ENCODE peak calls at places on chromosomes 13 and 19, in eight cellular contexts. F is spleen, S is breast epithelium, B is IMR-90, A is transverse colon, E is prostate gland, Q is suprapubic skin, Y is right lobe of liver. P is an unnamed sample.

GRCh38 chr19:47152632-47153031 is 22.0 kb downstream of the SAE1 start:
- DNase-seq in F (no peak), S (no peak), B (peak; percentile 47), A (no peak), E (peak; percentile 83), Q (no peak), Y (no peak), P (no peak)

GRCh38 chr19:5594521-5594950 is 26.8 kb upstream of the TINCR start:
- DNase-seq in F (peak; percentile 38), S (no peak), B (no peak), A (peak; percentile 29), E (no peak), Q (no peak), Y (no peak), P (no peak)

GRCh38 chr13:27924529-27925141 is 4.8 kb downstream of the PDX1 start:
- DNase-seq in F (no peak), S (no peak), B (no peak), A (no peak), E (no peak), Q (no peak), Y (no peak), P (no peak)

GRCh38 chr13:112532837-112533745 is 54.9 kb downstream of the TUBGCP3 start:
- DNase-seq in F (no peak), S (no peak), B (no peak), A (no peak), E (no peak), Q (no peak), Y (no peak), P (no peak)

GRCh38 chr19:16540948-16541347 is 1.3 kb downstream of the CHERP start:
- DNase-seq in F (no peak), S (no peak), B (no peak), A (no peak), E (no peak), Q (no peak), Y (no peak), P (no peak)

GRCh38 chr19:56015756-56016155 is 29.2 kb downstream of the NLRP5 start:
- DNase-seq in F (no peak), S (no peak), B (no peak), A (no peak), E (no peak), Q (no peak), Y (no peak), P (no peak)

GRCh38 chr13:40559915-40560314 is 106.5 kb downstream of the FOXO1 start:
- DNase-seq in F (no peak), S (no peak), B (no peak), A (no peak), E (no peak), Q (no peak), Y (no peak), P (no peak)

GRCh38 chr13:67632590-67632989 is 402.5 kb upstream of the PCDH9 start:
- DNase-seq in F (no peak), S (no peak), B (peak; percentile 16), A (no peak), E (no peak), Q (no peak), Y (no peak), P (no peak)

GRCh38 chr13:101449971-101450748 is 2.3 kb upstream of the ITGBL1 start:
- DNase-seq in F (no peak), S (no peak), B (peak; percentile 93), A (no peak), E (no peak), Q (no peak), Y (no peak), P (no peak)

GRCh38 chr19:6632002-6632621 is 37.8 kb downstream of the TNFSF14 start:
- DNase-seq in F (no peak), S (no peak), B (peak; percentile 64), A (peak; percentile 77), E (peak; percentile 76), Q (peak; percentile 65), Y (no peak), P (peak; percentile 39)

DNA sequence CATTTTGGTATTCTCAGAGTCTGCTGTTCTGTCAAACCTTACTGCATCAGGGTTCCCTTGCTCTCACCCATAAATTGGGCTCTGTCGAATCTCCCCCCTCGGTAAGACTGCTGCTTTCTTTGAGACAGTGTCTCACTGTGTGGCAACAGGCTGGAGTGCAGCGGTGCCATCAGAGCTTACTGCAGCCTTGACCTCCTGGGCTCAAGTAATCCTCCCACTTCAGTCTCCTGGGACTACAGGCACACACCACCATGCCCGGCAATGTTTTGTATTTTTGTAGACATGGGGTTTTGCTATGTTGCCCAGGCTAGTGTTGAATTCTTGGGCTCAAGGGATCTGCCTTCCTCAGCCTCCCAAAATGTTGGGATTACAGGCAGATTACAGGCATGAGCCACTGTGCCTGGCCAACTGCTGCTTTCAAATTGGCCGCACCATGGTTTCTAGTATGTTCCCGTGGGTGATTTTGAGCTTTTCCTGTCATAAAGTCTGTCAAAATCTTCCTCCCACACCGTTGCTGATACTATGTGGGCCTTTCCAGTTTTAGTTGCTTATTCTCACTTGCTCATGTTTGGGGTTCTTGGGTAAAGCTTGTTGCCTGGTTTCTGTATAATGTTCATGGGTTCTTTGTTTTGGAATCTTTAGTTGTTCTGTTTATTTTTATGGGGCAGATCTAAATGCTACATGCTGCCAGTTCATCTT is 10.6 kb downstream of the RFC3 start:
- DNase-seq in F (no peak), S (no peak), B (no peak), A (no peak), E (no peak), Q (no peak), Y (no peak), P (no peak)
- TF ChIP-seq POLR2A in F (no peak), S (no peak), B (no peak), A (no peak), E (no peak), Q (no peak), Y (no peak), P (no peak)

DNA sequence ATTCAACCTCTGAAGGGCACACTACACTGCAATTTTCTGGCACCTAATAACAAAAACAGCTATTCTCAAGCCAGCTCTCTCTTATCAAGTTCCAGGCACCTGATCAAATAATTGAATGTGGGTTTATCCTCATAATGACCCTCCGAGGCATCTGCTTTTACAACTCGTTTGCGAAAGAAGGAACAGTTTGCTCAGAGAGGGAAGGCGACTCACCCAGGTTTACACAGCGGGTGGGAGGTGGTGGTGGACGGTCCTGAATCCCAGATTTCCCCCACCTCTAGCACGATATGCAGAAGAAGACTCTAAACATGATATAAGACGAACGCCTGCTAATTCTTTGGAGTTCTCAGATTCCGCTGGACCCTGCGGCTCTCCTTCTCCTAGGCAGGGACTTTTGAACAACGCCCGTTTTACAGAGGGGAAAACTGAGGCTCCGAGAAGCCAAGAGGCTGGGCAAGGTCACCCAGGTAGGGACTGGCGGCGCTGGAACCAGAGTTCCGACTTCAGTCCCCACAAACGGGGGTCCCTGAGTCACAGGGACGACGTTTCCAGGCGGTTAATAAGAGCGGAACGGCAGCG is 627 bp downstream of the SGTA start:
- DNase-seq in F (no peak), S (no peak), B (no peak), A (peak; percentile 18), E (no peak), Q (no peak), Y (no peak), P (no peak)
- H3K4me1 ChIP-seq in F (peaks cover 76% of the 10 kb centered on the region), S (peaks cover 19% of the 10 kb centered on the region), B (peaks cover 4% of the 10 kb centered on the region), A (peaks cover 30% of the 10 kb centered on the region), E (peaks cover 5% of the 10 kb centered on the region), Q (peaks cover 66% of the 10 kb centered on the region), Y (no peaks in the 10 kb centered on the region), P (peaks cover 5% of the 10 kb centered on the region)

GRCh38 chr19:23403024-23403423 is 7.8 kb upstream of the ZNF91 start:
- DNase-seq in F (no peak), S (no peak), B (no peak), A (no peak), E (no peak), Q (no peak), Y (no peak), P (no peak)

GRCh38 chr19:23402388-23402787 is 7.1 kb upstream of the ZNF91 start:
- DNase-seq in F (no peak), S (no peak), B (no peak), A (no peak), E (no peak), Q (no peak), Y (no peak), P (no peak)

GRCh38 chr19:23406716-23407115 is 11.4 kb upstream of the ZNF91 start:
- DNase-seq in F (no peak), S (no peak), B (no peak), A (peak; percentile 22), E (no peak), Q (no peak), Y (no peak), P (no peak)

GRCh38 chr19:23403581-23404324 is 8.5 kb upstream of the ZNF91 start:
- DNase-seq in F (no peak), S (no peak), B (no peak), A (peak; percentile 87), E (no peak), Q (no peak), Y (no peak), P (no peak)

DNA sequence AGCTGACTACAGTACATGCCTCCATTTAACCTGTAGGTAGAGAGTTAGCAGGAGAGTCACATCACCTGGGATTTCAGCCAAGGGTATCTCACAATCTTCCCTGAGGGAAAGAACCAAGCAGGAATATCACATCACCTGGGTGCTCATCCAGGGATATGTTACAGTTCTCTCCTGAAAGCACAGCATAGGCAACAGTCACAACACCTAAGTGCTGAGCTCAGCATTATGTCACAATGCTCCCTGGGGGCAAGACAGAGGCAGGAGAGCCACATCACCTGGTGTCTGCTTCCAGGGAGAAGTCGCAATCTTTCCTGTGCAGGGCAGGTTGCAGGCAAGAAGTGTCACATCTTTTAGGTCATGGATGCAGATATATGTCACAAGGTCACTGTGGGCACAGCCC is 9.4 kb upstream of the ZNF91 start:
- DNase-seq in F (no peak), S (no peak), B (no peak), A (no peak), E (no peak), Q (no peak), Y (no peak), P (no peak)
- H3K27ac ChIP-seq in F (no peak overlapping the region), S (no peak overlapping the region), B (no peak overlapping the region), A (peak overlapping the region; percentile 76), E (no peak overlapping the region), Q (no peak overlapping the region), Y (no peak overlapping the region), P (no peak overlapping the region)

DNA sequence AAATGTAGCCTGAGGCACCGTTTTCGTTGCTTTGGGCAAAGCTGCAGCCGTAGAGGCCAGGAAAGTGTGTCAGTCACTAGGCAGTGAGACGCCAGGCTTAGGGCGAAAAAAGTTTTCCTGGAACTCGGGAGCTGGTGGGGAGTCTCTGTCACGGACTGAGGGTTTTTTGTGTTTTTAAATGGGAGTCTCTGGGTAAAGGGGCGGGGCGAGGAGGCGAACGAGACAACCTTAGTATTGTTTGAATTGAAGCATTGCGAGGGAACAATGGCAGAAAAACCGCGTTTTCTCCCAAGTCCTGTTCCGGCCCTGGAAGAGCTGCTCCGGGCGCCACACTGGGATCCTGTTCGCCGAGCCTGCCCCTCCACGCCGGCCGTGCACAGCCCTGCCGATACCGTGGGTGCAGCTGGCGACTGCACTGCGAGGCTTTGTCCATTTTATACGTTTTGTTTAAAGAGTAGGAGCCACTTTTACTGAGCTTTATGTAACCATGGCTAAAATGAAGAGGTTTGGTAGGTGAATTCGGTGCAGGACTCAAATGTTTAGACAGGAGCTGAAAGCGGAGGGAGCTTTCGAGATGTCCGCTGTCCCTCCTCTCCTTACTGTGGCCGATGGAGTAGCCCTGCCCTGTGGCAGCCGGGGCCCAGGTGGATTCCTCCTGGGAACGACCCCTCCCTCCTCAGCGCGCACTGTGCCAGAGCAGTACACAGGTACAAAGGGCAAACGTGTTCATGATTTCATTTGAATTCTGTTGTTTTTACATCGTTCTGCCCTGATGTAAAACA is 1.5 kb downstream of the COL4A2 start:
- DNase-seq in F (no peak), S (no peak), B (no peak), A (no peak), E (no peak), Q (no peak), Y (no peak), P (peak; percentile 44)
- TF ChIP-seq POLR2A in F (no peak), S (no peak), B (no peak), A (peak; percentile 39), E (no peak), Q (no peak), Y (no peak), P (peak; percentile 38)

P was measured in uterus.